ENCODE peak calls at places on chromosomes 13 and 19, in seven cellular contexts. Y is T-helper 1 cell, G is mammary epithelial cell, X is HFFc6, M is cardiac fibroblast, F is D341Med, A is tibial nerve. D is an unnamed sample.

GRCh38 chr13:49436890-49437289 is 7.0 kb downstream of the CAB39L start:
- DNase-seq in Y (no peak), G (peak), X (peak), M (peak), F (no peak), A (peak), D (no peak)

GRCh38 chr13:67632590-67632989 is 402.5 kb upstream of the PCDH9 start:
- DNase-seq in Y (no peak), G (no peak), X (no peak), M (no peak), F (no peak), A (no peak), D (no peak)

GRCh38 chr13:40179421-40179820 is 487.0 kb downstream of the FOXO1 start:
- DNase-seq in Y (no peak), G (no peak), X (no peak), M (no peak), F (no peak), A (no peak), D (no peak)

GRCh38 chr19:40282920-40283319 is 2.2 kb downstream of the AKT2 start:
- DNase-seq in Y (no peak), G (no peak), X (peak), M (no peak), F (no peak), A (no peak), D (no peak)

GRCh38 chr19:49383598-49383997 is 4.5 kb upstream of the KASH5 start:
- DNase-seq in Y (no peak), G (no peak), X (no peak), M (no peak), F (no peak), A (no peak), D (no peak)

GRCh38 chr13:64293923-64294322 is 2878.3 kb upstream of the PCDH20 start:
- DNase-seq in Y (no peak), G (no peak), X (no peak), M (peak), F (no peak), A (no peak), D (no peak)

GRCh38 chr19:18173572-18174294 is at the start of gene IFI30:
- DNase-seq in Y (peak), G (no peak), X (no peak), M (peak), F (peak), A (peak), D (no peak)

GRCh38 chr19:658916-659839 is 3.8 kb downstream of the RNF126 start:
- DNase-seq in Y (no peak), G (peak), X (no peak), M (peak), F (no peak), A (no peak), D (no peak)

GRCh38 chr13:59024434-59024833 is 1139.3 kb downstream of the DIAPH3 start:
- DNase-seq in Y (no peak), G (no peak), X (no peak), M (peak), F (no peak), A (no peak), D (no peak)

GRCh38 chr19:29904017-29904416 is 38.0 kb upstream of the URI1 start:
- DNase-seq in Y (no peak), G (no peak), X (no peak), M (no peak), F (no peak), A (no peak), D (no peak)

GRCh38 chr19:947707-948533 is 22.1 kb downstream of the ARID3A start:
- DNase-seq in Y (no peak), G (no peak), X (no peak), M (no peak), F (no peak), A (peak), D (no peak)

GRCh38 chr13:27918041-27918917 is 1.5 kb upstream of the PDX1 start:
- DNase-seq in Y (no peak), G (no peak), X (no peak), M (no peak), F (no peak), A (no peak), D (no peak)

GRCh38 chr13:23622991-23623390 is 52.8 kb downstream of the TNFRSF19 start:
- DNase-seq in Y (no peak), G (peak), X (no peak), M (no peak), F (no peak), A (no peak), D (no peak)

GRCh38 chr19:53977429-53977990 is 13.9 kb upstream of the CACNG6 start:
- DNase-seq in Y (peak), G (peak), X (peak), M (peak), F (peak), A (peak), D (peak)

GRCh38 chr13:59946924-59947323 is 216.8 kb downstream of the DIAPH3 start:
- DNase-seq in Y (no peak), G (no peak), X (peak), M (peak), F (no peak), A (no peak), D (no peak)

GRCh38 chr19:7871280-7871529 is 3.0 kb downstream of the PRR36 start:
- DNase-seq in Y (no peak), G (no peak), X (no peak), M (no peak), F (no peak), A (no peak), D (no peak)

GRCh38 chr13:113403255-113404104 is 39.5 kb upstream of the GRTP1 start:
- DNase-seq in Y (no peak), G (no peak), X (no peak), M (no peak), F (no peak), A (peak), D (no peak)

GRCh38 chr19:38559428-38560401 is 58.0 kb downstream of the MAP4K1 start:
- DNase-seq in Y (peak), G (peak), X (peak), M (peak), F (no peak), A (no peak), D (no peak)

GRCh38 chr13:51000576-51001260 is 91.1 kb downstream of the RNASEH2B start:
- DNase-seq in Y (no peak), G (peak), X (peak), M (peak), F (no peak), A (peak), D (no peak)

GRCh38 chr19:39110263-39110967 is 15.2 kb upstream of the PAK4 start:
- DNase-seq in Y (peak), G (no peak), X (no peak), M (peak), F (peak), A (peak), D (no peak)

D was measured in thoracic aorta.